ENCODE peak calls at places on chromosomes 16 and 17, in six cellular contexts. T is left colon; H is mucosa of gallbladder; B is NCI-H187; U is T-helper 1 cell; N is CD4-positive, alpha-beta T cell. Z is an unnamed sample.

GRCh38 chr17:69744512-69745098 is 330.1 kb downstream of the MAP2K6 start:
- DNase-seq in B (no peak), H (no peak), T (no peak), N (no peak), U (no peak), Z (no peak)

GRCh38 chr16:87560428-87561199 is 41.7 kb upstream of the JPH3 start:
- DNase-seq in N (no peak), U (peak), H (no peak), B (no peak), T (peak), Z (peak)

GRCh38 chr17:51119415-51120356 is 982 bp downstream of the SPAG9 start:
- DNase-seq in T (peak), U (peak), H (peak), N (no peak), B (no peak), Z (peak)

GRCh38 chr16:1981398-1981836 is at the start of gene NOXO1:
- DNase-seq in U (no peak), B (no peak), H (no peak), T (peak), N (no peak), Z (no peak)

GRCh38 chr17:56023851-56024250 is 129.4 kb upstream of the ANKFN1 start:
- DNase-seq in H (no peak), U (no peak), T (no peak), B (no peak), N (no peak), Z (no peak)

GRCh38 chr17:63828936-63829335 is 1.5 kb upstream of the FTSJ3 start:
- DNase-seq in B (no peak), T (no peak), N (no peak), H (no peak), U (no peak), Z (no peak)

GRCh38 chr17:36133629-36134259 is 30.1 kb downstream of the CCL4 start:
- DNase-seq in N (no peak), T (no peak), H (no peak), B (peak), U (no peak), Z (no peak)

GRCh38 chr17:55454906-55455474 is 33.4 kb upstream of the MMD start:
- DNase-seq in N (no peak), U (no peak), B (no peak), H (no peak), T (no peak), Z (peak)

GRCh38 chr17:7466644-7467341 is 12.6 kb downstream of the ZBTB4 start:
- DNase-seq in T (no peak), B (no peak), U (no peak), N (no peak), H (no peak), Z (peak)

GRCh38 chr17:19867094-19867653 is 562 bp downstream of the ULK2 start:
- DNase-seq in T (peak), H (peak), N (peak), B (no peak), U (peak), Z (peak)

GRCh38 chr16:15046692-15047376 is 9.0 kb downstream of the NTAN1 start:
- DNase-seq in B (no peak), U (no peak), N (no peak), T (no peak), H (no peak), Z (no peak)

Z was measured in RPMI7951.